ENCODE peak calls at places on chromosomes 4 and X, in five cellular contexts. T is H9, F is IMR-90, W is mesenchymal stem cell, A is neuronal stem cell. G is an unnamed sample.

GRCh38 chrX:56314334-56314733 is 82.2 kb downstream of the KLF8 start:
- DNase-seq in T (no peak), F (no peak), W (no peak), A (no peak), G (peak; percentile 38)

GRCh38 chr4:112416464-112416863 is 99.5 kb downstream of the NEUROG2 start:
- DNase-seq in T (no peak), F (no peak), W (no peak), A (no peak), G (peak; percentile 58)

GRCh38 chrX:68175569-68175968 is 257.7 kb downstream of the OPHN1 start:
- DNase-seq in T (no peak), F (peak; percentile 72), W (peak; percentile 57), A (no peak), G (no peak)

GRCh38 chr4:140343303-140343702 is 30.1 kb upstream of the SCOC start:
- DNase-seq in T (no peak), F (no peak), W (no peak), A (no peak), G (no peak)

GRCh38 chr4:109389367-109390118 is 44.1 kb upstream of the SEC24B start:
- DNase-seq in T (no peak), F (no peak), W (peak; percentile 26), A (no peak), G (no peak)

GRCh38 chr4:134787315-134787714 is 585.7 kb upstream of the PABPC4L start:
- DNase-seq in T (no peak), F (no peak), W (no peak), A (no peak), G (no peak)

GRCh38 chrX:8364369-8365141 is 100.1 kb upstream of the VCX3B start:
- DNase-seq in T (peak; percentile 60), F (no peak), W (peak; percentile 0), A (peak; percentile 2), G (peak; percentile 35)

GRCh38 chrX:69145281-69145680 is 20.0 kb downstream of the PJA1 start:
- DNase-seq in T (no peak), F (no peak), W (no peak), A (no peak), G (no peak)

GRCh38 chr4:42906906-42907774 is 14.6 kb downstream of the GRXCR1 start:
- DNase-seq in T (no peak), F (no peak), W (no peak), A (no peak), G (no peak)

GRCh38 chrX:13287816-13288215 is 32.0 kb downstream of the ATXN3L start:
- DNase-seq in T (no peak), F (peak; percentile 72), W (peak; percentile 41), A (no peak), G (peak; percentile 28)

GRCh38 chr4:128600410-128600809 is 209.1 kb upstream of the JADE1 start:
- DNase-seq in T (no peak), F (peak; percentile 25), W (peak; percentile 52), A (no peak), G (no peak)

GRCh38 chrX:44344194-44344593 is 722 bp upstream of the EFHC2 start:
- DNase-seq in T (peak; percentile 29), F (no peak), W (no peak), A (no peak), G (no peak)

GRCh38 chr4:52946811-52947210 is 84.7 kb downstream of the RASL11B start:
- DNase-seq in T (no peak), F (no peak), W (no peak), A (no peak), G (peak; percentile 9)

GRCh38 chrX:3504916-3505315 is 158.5 kb upstream of the MXRA5 start:
- DNase-seq in T (no peak), F (no peak), W (no peak), A (no peak), G (no peak)

GRCh38 chrX:142089193-142089592 is 115.9 kb downstream of the MAGEC2 start:
- DNase-seq in T (no peak), F (peak; percentile 1), W (no peak), A (no peak), G (no peak)

GRCh38 chrX:129576539-129576938 is 36.5 kb downstream of the OCRL start:
- DNase-seq in T (no peak), F (no peak), W (no peak), A (no peak), G (no peak)

GRCh38 chrX:44306336-44306735 is 37.1 kb downstream of the EFHC2 start:
- DNase-seq in T (no peak), F (peak; percentile 20), W (no peak), A (no peak), G (peak; percentile 21)

GRCh38 chrX:22699591-22700091 is 300.1 kb upstream of the DDX53 start:
- DNase-seq in T (no peak), F (peak; percentile 90), W (peak; percentile 59), A (no peak), G (no peak)

GRCh38 chr4:504076-504475 is 5.1 kb downstream of the PIGG start:
- DNase-seq in T (no peak), F (no peak), W (no peak), A (no peak), G (no peak)

GRCh38 chr4:182427530-182427929 is 184.3 kb downstream of the TENM3 start:
- DNase-seq in T (no peak), F (peak; percentile 79), W (no peak), A (no peak), G (no peak)

GRCh38 chr4:1206299-1207156 is 34.1 kb upstream of the SPON2 start:
- DNase-seq in T (peak; percentile 21), F (no peak), W (no peak), A (no peak), G (no peak)

GRCh38 chr4:183124228-183124627 is 25.2 kb downstream of the WWC2 start:
- DNase-seq in T (no peak), F (no peak), W (no peak), A (no peak), G (no peak)

GRCh38 chr4:78057600-78058560 is 757 bp downstream of the FRAS1 start:
- DNase-seq in T (no peak), F (peak; percentile 13), W (peak; percentile 45), A (peak; percentile 50), G (peak; percentile 65)

GRCh38 chrX:30275498-30275897 is 28.6 kb downstream of the MAGEB1 start:
- DNase-seq in T (no peak), F (peak; percentile 13), W (peak; percentile 24), A (no peak), G (no peak)

GRCh38 chr4:26076000-26076587 is 162.1 kb downstream of the SMIM20 start:
- DNase-seq in T (no peak), F (peak; percentile 81), W (peak; percentile 58), A (no peak), G (no peak)

DNA sequence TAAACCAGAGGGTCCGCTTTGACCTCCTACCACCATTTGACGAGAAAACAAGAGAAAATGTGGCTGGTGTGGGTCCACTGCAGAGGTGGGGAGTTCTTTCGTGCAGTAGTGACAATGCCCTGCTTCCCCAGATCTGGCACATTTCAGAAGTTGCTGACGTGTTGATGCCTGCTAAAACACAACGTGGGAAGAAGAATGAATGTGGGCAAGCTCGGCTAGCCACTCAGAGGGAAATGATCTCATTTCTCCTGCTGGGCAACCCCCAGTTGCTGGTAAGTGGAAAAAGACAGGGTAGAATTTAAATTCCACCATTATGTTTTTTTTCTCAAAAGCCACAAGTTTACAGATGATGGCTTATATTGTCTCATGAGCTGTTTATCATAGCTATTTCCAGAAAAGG is 77.9 kb downstream of the LUZP4 start:
- DNase-seq in T (no peak), F (peak; percentile 56), W (peak; percentile 80), A (no peak), G (peak; percentile 12)
- H2AFZ ChIP-seq in T (no peak overlapping the region), F (no peak overlapping the region), W (no peak overlapping the region), A (no peak overlapping the region), G (no peak overlapping the region)

GRCh38 chrX:7223271-7223670 is 75.3 kb upstream of the PUDP start:
- DNase-seq in T (no peak), F (no peak), W (no peak), A (no peak), G (no peak)
- H3K4me1 ChIP-seq in T (peaks cover 2% of the 10 kb centered on the region), F (no peaks in the 10 kb centered on the region), W (no peaks in the 10 kb centered on the region), A (no peaks in the 10 kb centered on the region), G (no peaks in the 10 kb centered on the region)

GRCh38 chrX:52933213-52933612 is 25.1 kb downstream of the FAM156A start:
- DNase-seq in T (no peak), F (no peak), W (no peak), A (no peak), G (no peak)

GRCh38 chrX:52934704-52935468 is 23.4 kb downstream of the FAM156A start:
- DNase-seq in T (peak; percentile 88), F (peak; percentile 96), W (peak; percentile 94), A (peak; percentile 88), G (peak; percentile 87)

GRCh38 chrX:52933976-52934703 is 24.2 kb downstream of the FAM156A start:
- DNase-seq in T (no peak), F (no peak), W (no peak), A (no peak), G (peak; percentile 57)
- H3K23ac ChIP-seq in T (no peak overlapping the region), F (peak overlapping the region; percentile 50), W (no peak overlapping the region), A (no peak overlapping the region), G (no peak overlapping the region)

GRCh38 chr4:8201341-8201781 is 2.3 kb downstream of the SH3TC1 start:
- DNase-seq in T (no peak), F (no peak), W (no peak), A (no peak), G (no peak)
- H2AFZ ChIP-seq in T (no peak overlapping the region), F (no peak overlapping the region), W (no peak overlapping the region), A (peak overlapping the region; percentile 34), G (no peak overlapping the region)

GRCh38 chr4:40211224-40212185 is 14.7 kb downstream of the RHOH start:
- DNase-seq in T (no peak), F (peak; percentile 41), W (peak; percentile 65), A (no peak), G (no peak)
- H3K4me1 ChIP-seq in T (peaks cover 6% of the 10 kb centered on the region), F (peaks cover 4% of the 10 kb centered on the region), W (no peaks in the 10 kb centered on the region), A (no peaks in the 10 kb centered on the region), G (no peaks in the 10 kb centered on the region)

DNA sequence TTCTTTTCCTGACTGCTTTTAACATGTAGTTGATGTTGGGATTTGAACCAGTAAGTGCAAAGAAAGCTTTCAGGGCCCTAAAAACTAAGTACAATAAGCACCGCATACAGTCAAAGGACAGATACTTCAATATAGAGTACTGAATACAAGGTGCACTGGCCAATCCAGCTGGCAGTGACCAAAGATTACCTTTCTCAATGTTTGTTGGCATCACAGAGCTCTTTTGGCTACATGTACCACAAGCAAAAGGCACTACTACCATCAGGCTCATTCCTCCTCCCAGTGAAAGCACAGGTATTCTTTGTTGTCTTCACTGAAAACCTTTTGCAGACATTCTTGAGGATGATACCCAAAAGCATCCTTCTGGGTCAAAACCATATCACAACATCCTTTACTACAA is 65.2 kb upstream of the ZCCHC13 start:
- DNase-seq in T (no peak), F (no peak), W (no peak), A (no peak), G (no peak)
- H3K23ac ChIP-seq in T (no peak overlapping the region), F (no peak overlapping the region), W (no peak overlapping the region), A (no peak overlapping the region), G (no peak overlapping the region)

G was measured in trophoblast cell.